ENCODE peak calls at places on chromosomes 12 and 14, in nine cellular contexts. K, A, I, U, O, Z, R, B and W are unnamed samples.

GRCh38 chr12:9732966-9733461 is at the start of gene CLECL1:
- DNase-seq in K (no peak), A (no peak), I (no peak), U (no peak), O (no peak), Z (no peak), R (no peak), B (peak), W (no peak)

GRCh38 chr12:96036765-96037455 is 1.5 kb upstream of the LTA4H start:
- DNase-seq in K (no peak), A (no peak), I (no peak), U (no peak), O (no peak), Z (peak), R (no peak), B (no peak), W (no peak)

GRCh38 chr14:90398315-90398811 is 1.5 kb downstream of the CALM1 start:
- DNase-seq in K (peak), A (no peak), I (peak), U (no peak), O (no peak), Z (no peak), R (no peak), B (peak), W (no peak)

GRCh38 chr14:74302160-74302628 is 540 bp downstream of the ABCD4 start:
- DNase-seq in K (no peak), A (no peak), I (peak), U (no peak), O (peak), Z (peak), R (no peak), B (peak), W (no peak)

GRCh38 chr12:115204957-115205754 is 521.2 kb upstream of the TBX3 start:
- DNase-seq in K (no peak), A (no peak), I (no peak), U (no peak), O (peak), Z (peak), R (no peak), B (no peak), W (no peak)

GRCh38 chr12:13559318-13559978 is 362.9 kb downstream of the EMP1 start:
- DNase-seq in K (no peak), A (no peak), I (no peak), U (no peak), O (no peak), Z (no peak), R (no peak), B (no peak), W (no peak)

GRCh38 chr14:38121280-38121679 is 86.4 kb upstream of the SSTR1 start:
- DNase-seq in K (no peak), A (no peak), I (no peak), U (no peak), O (no peak), Z (no peak), R (no peak), B (no peak), W (no peak)

GRCh38 chr14:85766295-85766694 is 236.4 kb downstream of the FLRT2 start:
- DNase-seq in K (no peak), A (no peak), I (no peak), U (no peak), O (no peak), Z (no peak), R (no peak), B (no peak), W (no peak)

GRCh38 chr12:126663304-126664094 is 1598.3 kb downstream of the AACS start:
- DNase-seq in K (peak), A (no peak), I (no peak), U (no peak), O (peak), Z (peak), R (no peak), B (no peak), W (no peak)

GRCh38 chr14:61444215-61444768 is 122.9 kb downstream of the PRKCH start:
- DNase-seq in K (no peak), A (no peak), I (peak), U (no peak), O (no peak), Z (peak), R (no peak), B (peak), W (no peak)

GRCh38 chr12:65926119-65927004 is 102.1 kb downstream of the HMGA2 start:
- DNase-seq in K (no peak), A (no peak), I (no peak), U (no peak), O (no peak), Z (no peak), R (no peak), B (no peak), W (no peak)

GRCh38 chr12:643478-644292 is 19.6 kb downstream of the NINJ2 start:
- DNase-seq in K (no peak), A (peak), I (no peak), U (no peak), O (no peak), Z (no peak), R (no peak), B (no peak), W (peak)

GRCh38 chr14:97878206-97878605 is 1081.0 kb downstream of the VRK1 start:
- DNase-seq in K (no peak), A (no peak), I (no peak), U (no peak), O (no peak), Z (no peak), R (no peak), B (no peak), W (peak)

GRCh38 chr12:52381206-52381605 is 4.2 kb downstream of the KRT84 start:
- DNase-seq in K (no peak), A (no peak), I (no peak), U (no peak), O (no peak), Z (no peak), R (no peak), B (no peak), W (no peak)

GRCh38 chr12:109448272-109448671 is 28.8 kb downstream of the KCTD10 start:
- DNase-seq in K (no peak), A (no peak), I (no peak), U (no peak), O (no peak), Z (no peak), R (no peak), B (no peak), W (no peak)

GRCh38 chr12:90331821-90332220 is 623.2 kb downstream of the CCER1 start:
- DNase-seq in K (no peak), A (no peak), I (no peak), U (no peak), O (no peak), Z (no peak), R (no peak), B (no peak), W (no peak)

GRCh38 chr14:56902413-56902812 is 92.1 kb upstream of the OTX2 start:
- DNase-seq in K (no peak), A (no peak), I (no peak), U (no peak), O (no peak), Z (no peak), R (no peak), B (no peak), W (no peak)

GRCh38 chr12:29455087-29455486 is 42.4 kb downstream of the OVCH1 start:
- DNase-seq in K (no peak), A (no peak), I (no peak), U (no peak), O (no peak), Z (no peak), R (no peak), B (no peak), W (no peak)

GRCh38 chr14:90454041-90455000 is 57.5 kb downstream of the CALM1 start:
- DNase-seq in K (no peak), A (no peak), I (no peak), U (peak), O (peak), Z (peak), R (no peak), B (no peak), W (no peak)

GRCh38 chr14:22177870-22178269 is 411.2 kb downstream of the DAD1 start:
- DNase-seq in K (no peak), A (no peak), I (no peak), U (no peak), O (no peak), Z (no peak), R (no peak), B (no peak), W (no peak)

GRCh38 chr12:6182279-6182898 is 17.8 kb upstream of the CD9 start:
- DNase-seq in K (no peak), A (no peak), I (no peak), U (no peak), O (peak), Z (peak), R (no peak), B (no peak), W (no peak)

GRCh38 chr12:12499909-12500604 is 62.6 kb downstream of the DUSP16 start:
- DNase-seq in K (no peak), A (no peak), I (no peak), U (no peak), O (no peak), Z (no peak), R (no peak), B (no peak), W (no peak)

GRCh38 chr14:95507701-95508103 is 8.7 kb downstream of the SYNE3 start:
- DNase-seq in K (no peak), A (no peak), I (peak), U (no peak), O (peak), Z (peak), R (no peak), B (no peak), W (peak)

GRCh38 chr12:4169522-4169921 is 104.0 kb upstream of the CCND2 start:
- DNase-seq in K (no peak), A (no peak), I (no peak), U (no peak), O (no peak), Z (peak), R (no peak), B (no peak), W (no peak)

GRCh38 chr12:32917094-32917611 is 20.6 kb upstream of the PKP2 start:
- DNase-seq in K (no peak), A (no peak), I (no peak), U (no peak), O (peak), Z (peak), R (no peak), B (no peak), W (no peak)

GRCh38 chr12:107635139-107635538 is 50.5 kb upstream of the PWP1 start:
- DNase-seq in K (no peak), A (no peak), I (no peak), U (no peak), O (peak), Z (peak), R (no peak), B (no peak), W (no peak)

GRCh38 chr14:55353686-55354467 is 57.8 kb downstream of the ATG14 start:
- DNase-seq in K (no peak), A (no peak), I (no peak), U (no peak), O (no peak), Z (no peak), R (no peak), B (no peak), W (no peak)

GRCh38 chr12:110281549-110282342 is 699 bp downstream of the ATP2A2 start:
- DNase-seq in K (peak), A (peak), I (peak), U (peak), O (peak), Z (peak), R (peak), B (peak), W (no peak)

GRCh38 chr12:62769076-62769619 is 165.8 kb downstream of the PPM1H start:
- DNase-seq in K (no peak), A (no peak), I (no peak), U (no peak), O (no peak), Z (no peak), R (no peak), B (no peak), W (no peak)

GRCh38 chr12:94149781-94150482 is 1.6 kb downstream of the PLXNC1 start:
- DNase-seq in K (peak), A (peak), I (peak), U (no peak), O (peak), Z (no peak), R (no peak), B (peak), W (peak)

GRCh38 chr12:124336742-124337520 is 42.0 kb downstream of the RFLNA start:
- DNase-seq in K (no peak), A (no peak), I (no peak), U (no peak), O (no peak), Z (no peak), R (no peak), B (no peak), W (no peak)

GRCh38 chr12:74620932-74621331 is 83.3 kb downstream of the ATXN7L3B start:
- DNase-seq in K (no peak), A (no peak), I (no peak), U (no peak), O (no peak), Z (no peak), R (no peak), B (no peak), W (no peak)

GRCh38 chr12:6943387-6943718 is 263 bp upstream of the RNU7-1 start:
- DNase-seq in K (peak), A (peak), I (peak), U (no peak), O (peak), Z (peak), R (no peak), B (peak), W (peak)

GRCh38 chr14:102187044-102187443 is 47.3 kb downstream of the WDR20 start:
- DNase-seq in K (no peak), A (no peak), I (no peak), U (no peak), O (peak), Z (peak), R (no peak), B (no peak), W (no peak)

GRCh38 chr12:90922068-90922743 is 32.8 kb downstream of the CCER1 start:
- DNase-seq in K (no peak), A (no peak), I (no peak), U (no peak), O (peak), Z (peak), R (no peak), B (no peak), W (no peak)

GRCh38 chr14:55731881-55732498 is 152.0 kb downstream of the KTN1 start:
- DNase-seq in K (peak), A (no peak), I (peak), U (no peak), O (peak), Z (peak), R (no peak), B (peak), W (no peak)